ENCODE peak calls at places on chromosomes 4 and X, in five cellular contexts. U is GM12865, F is GM20000, E is BJ, W is RPMI8226. R is an unnamed sample.

GRCh38 chrX:10615931-10616780 is 4.2 kb downstream of the MID1 start:
- DNase-seq in U (peak; percentile 35), F (peak; percentile 35), E (peak; percentile 37), W (peak; percentile 32), R (peak; percentile 28)

GRCh38 chrX:41406211-41406610 is 40.9 kb upstream of the NYX start:
- DNase-seq in U (no peak), F (no peak), E (no peak), W (no peak), R (no peak)

GRCh38 chrX:53077207-53078197 is 4.7 kb upstream of the TSPYL2 start:
- DNase-seq in U (no peak), F (no peak), E (no peak), W (peak; percentile 19), R (no peak)

GRCh38 chr4:120841580-120841979 is 80.9 kb downstream of the PRDM5 start:
- DNase-seq in U (no peak), F (no peak), E (no peak), W (no peak), R (no peak)

GRCh38 chrX:10017866-10018265 is 50.7 kb downstream of the CLDN34 start:
- DNase-seq in U (no peak), F (no peak), E (peak; percentile 64), W (no peak), R (peak; percentile 21)

GRCh38 chrX:126165401-126165720 is 728 bp downstream of the DCAF12L2 start:
- DNase-seq in U (no peak), F (no peak), E (no peak), W (no peak), R (no peak)

GRCh38 chr4:89009107-89009506 is 47.9 kb downstream of the FAM13A start:
- DNase-seq in U (no peak), F (no peak), E (no peak), W (no peak), R (no peak)

GRCh38 chr4:72991889-72992288 is 77.6 kb downstream of the COX18 start:
- DNase-seq in U (no peak), F (no peak), E (no peak), W (no peak), R (no peak)

GRCh38 chr4:159455675-159456235 is 352.9 kb downstream of the RAPGEF2 start:
- DNase-seq in U (peak; percentile 33), F (peak; percentile 34), E (no peak), W (peak; percentile 23), R (peak; percentile 28)

GRCh38 chr4:91961504-91961903 is 342.3 kb upstream of the GRID2 start:
- DNase-seq in U (no peak), F (no peak), E (no peak), W (no peak), R (no peak)

R was measured in OCI-LY7.